ENCODE peak calls at places on chromosomes 16 and 17, in four cellular contexts. K is iPS DF 6.9, V is adipocyte, L is neural progenitor cell. X is an unnamed sample. For H3K27me3 and H3K36me3, the result is how much of the 10 kb centered on the place peaks cover.

GRCh38 chr17:66508896-66509843 is 206.8 kb downstream of the PRKCA start:
- DNase-seq in V (peak), L (no peak), K (no peak), X (peak)

GRCh38 chr16:12347365-12347764 is 370.8 kb downstream of the SNX29 start:
- DNase-seq in V (no peak), K (no peak), L (no peak), X (no peak)

GRCh38 chr16:30725465-30725792 is 22.8 kb upstream of the PHKG2 start:
- DNase-seq in L (no peak), V (no peak), K (no peak), X (no peak)

GRCh38 chr17:57257911-57258885 is 1.9 kb downstream of the MSI2 start:
- DNase-seq in V (peak), L (peak), K (no peak), X (no peak)

GRCh38 chr17:56887105-56887504 is 26.7 kb downstream of the TRIM25 start:
- DNase-seq in K (no peak), V (no peak), L (no peak), X (no peak)

GRCh38 chr16:73304008-73304814 is 256.3 kb upstream of the ZFHX3 start:
- DNase-seq in V (no peak), K (no peak), L (no peak), X (no peak)

GRCh38 chr17:51500454-51500853 is 240.1 kb downstream of the UTP18 start:
- DNase-seq in L (no peak), V (no peak), K (no peak), X (no peak)

GRCh38 chr16:11629071-11630030 is 38.9 kb upstream of the SNN start:
- DNase-seq in V (no peak), L (no peak), K (no peak), X (peak)

GRCh38 chr17:45325810-45326209 is 9.0 kb upstream of the MAP3K14 start:
- DNase-seq in V (peak), L (no peak), K (no peak), X (no peak)

GRCh38 chr17:18038149-18038850 is 668 bp downstream of the ATPAF2 start:
- DNase-seq in L (no peak), K (no peak), V (peak), X (no peak)

GRCh38 chr16:844638-845348 is 44.3 kb upstream of the GNG13 start:
- DNase-seq in L (no peak), K (no peak), V (no peak), X (no peak)

GRCh38 chr16:64440421-64440831 is 681.4 kb downstream of the CDH11 start:
- DNase-seq in K (no peak), V (peak), L (no peak), X (peak)

GRCh38 chr17:75518201-75518600 is 1.9 kb downstream of the TSEN54 start:
- DNase-seq in V (no peak), K (no peak), L (no peak), X (no peak)

GRCh38 chr17:63702223-63702577 is 2.3 kb upstream of the LIMD2 start:
- DNase-seq in V (no peak), K (no peak), L (no peak), X (no peak)

GRCh38 chr17:71801301-71801700 is 319.5 kb upstream of the SOX9 start:
- DNase-seq in V (no peak), L (no peak), K (no peak), X (no peak)

GRCh38 chr17:75364078-75364477 is 41.4 kb downstream of the GRB2 start:
- DNase-seq in K (no peak), V (peak), L (no peak), X (peak)

GRCh38 chr17:47980516-47980915 is 9.6 kb downstream of the CDK5RAP3 start:
- DNase-seq in V (no peak), K (no peak), L (no peak), X (no peak)

GRCh38 chr16:65178151-65178550 is 56.3 kb upstream of the CDH11 start:
- DNase-seq in K (no peak), L (no peak), V (no peak), X (peak)

GRCh38 chr16:19874816-19875546 is 9.7 kb downstream of the GPRC5B start:
- DNase-seq in L (no peak), K (no peak), V (no peak), X (no peak)

GRCh38 chr17:27481327-27481726 is 25.1 kb downstream of the KSR1 start:
- DNase-seq in V (no peak), K (no peak), L (no peak), X (no peak)

GRCh38 chr17:16908282-16908681 is 63.6 kb downstream of the TNFRSF13B start:
- DNase-seq in V (no peak), K (no peak), L (no peak), X (no peak)

GRCh38 chr17:51640108-51640622 is 379.8 kb downstream of the UTP18 start:
- DNase-seq in L (peak), K (peak), V (no peak), X (no peak)

GRCh38 chr16:3038256-3038655 is 1.5 kb upstream of the BICDL2 start:
- DNase-seq in L (no peak), K (no peak), V (no peak), X (no peak)
- H3K27me3 ChIP-seq in L (half or more), K (under half), V (half or more), X (half or more)

GRCh38 chr16:89174877-89175276 is 3.3 kb downstream of the CDH15 start:
- DNase-seq in V (no peak), L (no peak), K (no peak), X (no peak)

GRCh38 chr16:89176147-89176690 is 4.7 kb downstream of the CDH15 start:
- DNase-seq in L (no peak), K (no peak), V (no peak), X (no peak)

GRCh38 chr16:89176717-89177116 is 5.2 kb downstream of the CDH15 start:
- DNase-seq in V (no peak), L (no peak), K (no peak), X (no peak)

GRCh38 chr16:89174055-89174827 is 2.7 kb downstream of the CDH15 start:
- DNase-seq in L (no peak), V (no peak), K (no peak), X (no peak)

GRCh38 chr16:89175280-89176146 is 4.0 kb downstream of the CDH15 start:
- DNase-seq in V (no peak), L (no peak), K (no peak), X (no peak)
- H3K36me3 ChIP-seq in V (under half), L (under half), K (under half), X (under half)

GRCh38 chr16:74607310-74607966 is 524 bp upstream of the GLG1 start:
- DNase-seq in L (no peak), K (no peak), V (no peak), X (no peak)

GRCh38 chr16:74605332-74605731 is 1.6 kb downstream of the GLG1 start:
- DNase-seq in L (no peak), V (peak), K (no peak), X (no peak)

GRCh38 chr16:74607967-74608356 is 1.0 kb upstream of the GLG1 start:
- DNase-seq in L (peak), V (no peak), K (no peak), X (no peak)

GRCh38 chr16:74605746-74606520 is 981 bp downstream of the GLG1 start:
- DNase-seq in V (peak), K (no peak), L (peak), X (no peak)

GRCh38 chr16:74606521-74607309 is at the start of gene GLG1:
- DNase-seq in K (peak), L (peak), V (peak), X (peak)
- H3K4me3 ChIP-seq in K (peak), L (peak), V (peak), X (peak)

GRCh38 chr17:55004484-55004883 is 35.9 kb downstream of the STXBP4 start:
- DNase-seq in V (no peak), K (no peak), L (no peak), X (no peak)

DNA sequence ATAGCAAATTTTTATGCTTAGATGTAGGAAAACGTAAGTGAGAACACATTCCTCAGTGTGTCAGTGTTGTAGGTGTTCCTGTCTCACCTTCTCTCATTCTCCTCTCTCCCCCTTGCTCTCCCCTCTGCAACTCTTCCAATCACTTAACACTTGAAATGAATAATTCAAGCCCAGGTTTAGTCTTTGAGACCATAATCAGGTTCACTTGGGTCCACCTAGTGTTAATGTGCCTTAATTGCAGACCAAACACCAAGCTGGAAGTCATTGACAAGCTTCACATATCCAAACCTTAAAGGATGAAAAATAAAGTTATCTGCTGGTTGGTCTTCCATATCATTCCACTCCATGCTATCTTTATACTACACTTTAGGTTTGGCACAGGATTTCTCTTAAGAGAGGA is 37.0 kb downstream of the STXBP4 start:
- DNase-seq in L (peak), V (no peak), K (peak), X (peak)
- H3K27me3 ChIP-seq in L (under half), V (under half), K (under half), X (under half)

X was measured in brain microvascular endothelial cell.